ENCODE peak calls at places on chromosomes 1 and 21, in nine cellular contexts. V is CD8-positive, alpha-beta T cell; Y is mesendoderm; D is fibroblast of lung; Q is GM23338; G is left ventricle myocardium inferior; F is right atrium auricular region; O is SK-N-SH; C is tibial artery. B is an unnamed sample. For H3K27me3 and H3K4me1, the result is how much of the 10 kb centered on the place peaks cover.

GRCh38 chr21:25171438-25171837 is 435.8 kb downstream of the MRPL39 start:
- DNase-seq in V (no peak), Y (no peak), D (peak), Q (no peak), G (no peak), F (no peak), O (no peak), C (no peak), B (no peak)

GRCh38 chr1:65724151-65724550 is 68.5 kb upstream of the PDE4B start:
- DNase-seq in V (no peak), Y (no peak), D (no peak), Q (no peak), G (no peak), F (no peak), O (no peak), C (no peak), B (no peak)

GRCh38 chr1:19926296-19927129 is 3.1 kb upstream of the PLA2G2E start:
- DNase-seq in V (no peak), Y (no peak), D (peak), Q (no peak), G (no peak), F (no peak), O (no peak), C (no peak), B (no peak)

GRCh38 chr1:156079762-156080597 is 2.3 kb downstream of the MEX3A start:
- DNase-seq in V (no peak), Y (no peak), D (no peak), Q (peak), G (no peak), F (no peak), O (no peak), C (no peak), B (no peak)

GRCh38 chr1:244341455-244342450 is 110.0 kb downstream of the ADSS2 start:
- DNase-seq in V (peak), Y (peak), D (peak), Q (peak), G (no peak), F (no peak), O (no peak), C (no peak), B (no peak)

GRCh38 chr1:47449702-47450552 is 12.1 kb downstream of the FOXD2 start:
- DNase-seq in V (no peak), Y (peak), D (no peak), Q (peak), G (peak), F (no peak), O (peak), C (no peak), B (no peak)

GRCh38 chr1:242140871-242141270 is 142.0 kb upstream of the MAP1LC3C start:
- DNase-seq in V (no peak), Y (no peak), D (no peak), Q (no peak), G (no peak), F (no peak), O (no peak), C (no peak), B (no peak)

GRCh38 chr1:108557311-108557710 is 2.6 kb upstream of the EEIG2 start:
- DNase-seq in V (no peak), Y (no peak), D (no peak), Q (no peak), G (no peak), F (no peak), O (no peak), C (no peak), B (no peak)

GRCh38 chr1:183472488-183473285 is at the start of gene SMG7:
- DNase-seq in V (peak), Y (peak), D (peak), Q (peak), G (peak), F (no peak), O (no peak), C (peak), B (peak)

GRCh38 chr1:158024737-158025136 is 31.3 kb downstream of the KIRREL1 start:
- DNase-seq in V (no peak), Y (no peak), D (no peak), Q (no peak), G (no peak), F (no peak), O (no peak), C (peak), B (no peak)

GRCh38 chr1:119318466-119319309 is 49.9 kb upstream of the HAO2 start:
- DNase-seq in V (no peak), Y (no peak), D (no peak), Q (no peak), G (no peak), F (no peak), O (no peak), C (no peak), B (no peak)

DNA sequence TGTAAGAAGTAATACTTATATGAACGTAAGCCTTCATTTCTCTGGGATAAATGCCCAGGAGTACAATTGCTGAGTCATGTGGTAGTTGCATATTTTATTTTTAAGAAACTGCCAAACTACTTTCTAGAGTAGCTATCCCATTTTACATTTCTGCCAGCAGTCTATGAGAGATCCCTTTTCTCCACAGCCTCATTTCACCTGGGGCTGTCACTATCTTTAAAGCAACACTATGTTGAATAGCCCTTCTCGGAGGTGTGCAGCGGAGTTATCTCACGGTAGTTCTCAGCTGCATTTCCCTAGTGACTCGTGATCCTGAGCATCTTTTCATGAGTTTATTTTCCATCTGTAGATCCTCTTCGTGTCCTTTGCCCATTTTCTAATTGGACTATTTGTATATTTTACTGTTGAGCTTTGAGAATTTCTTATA is 93.4 kb downstream of the ADARB1 start:
- DNase-seq in V (no peak), Y (no peak), D (peak), Q (no peak), G (no peak), F (no peak), O (no peak), C (no peak), B (no peak)
- H3K4me3 ChIP-seq in V (no peak), Y (no peak), D (no peak), Q (no peak), G (no peak), F (no peak), O (no peak), C (no peak), B (peak)

GRCh38 chr21:36545776-36546511 is 66.0 kb upstream of the CLDN14 start:
- DNase-seq in V (no peak), Y (no peak), D (peak), Q (no peak), G (no peak), F (no peak), O (no peak), C (no peak), B (no peak)
- H3K27me3 ChIP-seq in V (under half), Y (under half), D (under half), Q (under half), G (half or more), F (under half), O (half or more), C (half or more), B (under half)

GRCh38 chr1:171817511-171818265 is 23.6 kb upstream of the DNM3 start:
- DNase-seq in V (peak), Y (peak), D (peak), Q (peak), G (no peak), F (no peak), O (peak), C (peak), B (no peak)
- H3K4me1 ChIP-seq in V (under half), Y (under half), D (under half), Q (under half), G (under half), F (under half), O (under half), C (under half), B (under half)

GRCh38 chr21:38922474-38922873 is 116.7 kb downstream of the ETS2 start:
- DNase-seq in V (no peak), Y (no peak), D (no peak), Q (no peak), G (no peak), F (no peak), O (no peak), C (no peak), B (no peak)

GRCh38 chr21:38927776-38928175 is 122.0 kb downstream of the ETS2 start:
- DNase-seq in V (no peak), Y (no peak), D (no peak), Q (no peak), G (no peak), F (no peak), O (no peak), C (peak), B (no peak)

GRCh38 chr21:38924954-38925353 is 119.2 kb downstream of the ETS2 start:
- DNase-seq in V (no peak), Y (no peak), D (no peak), Q (no peak), G (no peak), F (no peak), O (no peak), C (no peak), B (no peak)

GRCh38 chr21:38929137-38929536 is 123.4 kb downstream of the ETS2 start:
- DNase-seq in V (no peak), Y (no peak), D (no peak), Q (no peak), G (no peak), F (no peak), O (no peak), C (no peak), B (no peak)

GRCh38 chr21:38925923-38926322 is 120.2 kb downstream of the ETS2 start:
- DNase-seq in V (no peak), Y (no peak), D (peak), Q (no peak), G (peak), F (peak), O (no peak), C (peak), B (peak)
- H3K4me3 ChIP-seq in V (no peak), Y (no peak), D (no peak), Q (no peak), G (peak), F (peak), O (no peak), C (peak), B (peak)

GRCh38 chr1:116731439-116731838 is 22.8 kb upstream of the CD2 start:
- DNase-seq in V (no peak), Y (no peak), D (no peak), Q (no peak), G (no peak), F (no peak), O (no peak), C (no peak), B (no peak)
- H3K27me3 ChIP-seq in V (under half), Y (under half), D (under half), Q (under half), G (under half), F (under half), O (under half), C (under half), B (under half)

GRCh38 chr1:205824180-205824579 is 11.2 kb upstream of the SLC41A1 start:
- DNase-seq in V (no peak), Y (no peak), D (peak), Q (no peak), G (no peak), F (no peak), O (no peak), C (no peak), B (no peak)
- H3K4me1 ChIP-seq in V (under half), Y (under half), D (under half), Q (under half), G (under half), F (under half), O (under half), C (under half), B (under half)

GRCh38 chr1:167511374-167511986 is 6.8 kb downstream of the CD247 start:
- DNase-seq in V (no peak), Y (no peak), D (no peak), Q (no peak), G (no peak), F (no peak), O (no peak), C (no peak), B (no peak)

GRCh38 chr1:167509587-167509986 is 8.7 kb downstream of the CD247 start:
- DNase-seq in V (no peak), Y (no peak), D (no peak), Q (no peak), G (no peak), F (no peak), O (no peak), C (no peak), B (no peak)

GRCh38 chr1:167512262-167512661 is 6.1 kb downstream of the CD247 start:
- DNase-seq in V (no peak), Y (no peak), D (no peak), Q (no peak), G (no peak), F (no peak), O (no peak), C (no peak), B (no peak)

GRCh38 chr1:167510244-167510643 is 8.1 kb downstream of the CD247 start:
- DNase-seq in V (no peak), Y (no peak), D (no peak), Q (no peak), G (no peak), F (no peak), O (no peak), C (no peak), B (no peak)

DNA sequence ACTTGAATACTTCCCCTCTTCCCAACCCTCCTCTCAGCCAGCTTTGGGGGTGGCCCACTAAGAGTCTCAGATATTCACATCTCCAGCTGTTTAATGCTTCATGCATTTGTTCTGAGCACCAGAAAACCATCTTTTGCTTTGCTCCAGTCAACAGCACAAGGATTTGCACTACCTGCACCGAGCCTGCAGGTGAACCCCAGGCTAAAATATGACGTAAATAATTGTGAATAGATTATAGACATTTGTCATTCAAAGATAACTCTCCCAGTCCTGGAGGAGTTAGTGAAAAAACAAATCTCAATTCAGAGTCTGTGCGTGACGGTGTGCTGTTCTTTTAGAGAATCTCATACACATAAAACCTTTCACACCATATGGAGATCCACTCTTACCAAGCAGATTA is 7.4 kb downstream of the CD247 start:
- DNase-seq in V (no peak), Y (no peak), D (no peak), Q (no peak), G (no peak), F (no peak), O (no peak), C (no peak), B (no peak)
- H3K4me3 ChIP-seq in V (no peak), Y (no peak), D (no peak), Q (no peak), G (no peak), F (no peak), O (no peak), C (no peak), B (no peak)

B was measured in thoracic aorta.